ENCODE peak calls at places on chromosomes 2 and 18, in four cellular contexts. One of them, this sample, is unnamed.

GRCh38 chr2:65367517-65367916 is 64.9 kb downstream of the SPRED2 start:
- DNase-seq in psoas muscle: no peak
- DNase-seq in transverse colon: peak; percentile 36
- DNase-seq in sigmoid colon: peak; percentile 72
- DNase-seq in this sample: no peak

GRCh38 chr2:218021536-218022071 is 18.8 kb upstream of the TNS1 start:
- DNase-seq in psoas muscle: peak; percentile 58
- DNase-seq in transverse colon: no peak
- DNase-seq in sigmoid colon: peak; percentile 69
- DNase-seq in this sample: no peak

GRCh38 chr2:188324067-188324466 is 32.4 kb downstream of the GULP1 start:
- DNase-seq in psoas muscle: no peak
- DNase-seq in transverse colon: no peak
- DNase-seq in sigmoid colon: no peak
- DNase-seq in this sample: no peak

GRCh38 chr2:55604027-55604565 is 13.3 kb downstream of the PPP4R3B start:
- DNase-seq in psoas muscle: no peak
- DNase-seq in transverse colon: no peak
- DNase-seq in sigmoid colon: no peak
- DNase-seq in this sample: no peak

GRCh38 chr2:141697035-141697434 is 433.8 kb downstream of the LRP1B start:
- DNase-seq in psoas muscle: no peak
- DNase-seq in transverse colon: no peak
- DNase-seq in sigmoid colon: no peak
- DNase-seq in this sample: no peak

GRCh38 chr18:22473366-22473765 is 55.7 kb upstream of the CTAGE1 start:
- DNase-seq in psoas muscle: no peak
- DNase-seq in transverse colon: no peak
- DNase-seq in sigmoid colon: no peak
- DNase-seq in this sample: no peak

GRCh38 chr2:233668605-233669260 is 3.0 kb upstream of the UGT1A9 start:
- DNase-seq in psoas muscle: no peak
- DNase-seq in transverse colon: no peak
- DNase-seq in sigmoid colon: no peak
- DNase-seq in this sample: no peak

GRCh38 chr2:204885747-204886146 is 340.5 kb downstream of the PARD3B start:
- DNase-seq in psoas muscle: no peak
- DNase-seq in transverse colon: no peak
- DNase-seq in sigmoid colon: no peak
- DNase-seq in this sample: no peak

GRCh38 chr2:155895016-155895415 is 437.5 kb downstream of the NR4A2 start:
- DNase-seq in psoas muscle: no peak
- DNase-seq in transverse colon: no peak
- DNase-seq in sigmoid colon: no peak
- DNase-seq in this sample: no peak

GRCh38 chr2:72915907-72916742 is 1.2 kb upstream of the EMX1 start:
- DNase-seq in psoas muscle: peak; percentile 51
- DNase-seq in transverse colon: peak; percentile 76
- DNase-seq in sigmoid colon: peak; percentile 66
- DNase-seq in this sample: peak; percentile 43

GRCh38 chr2:204771693-204772092 is 226.4 kb downstream of the PARD3B start:
- DNase-seq in psoas muscle: no peak
- DNase-seq in transverse colon: no peak
- DNase-seq in sigmoid colon: no peak
- DNase-seq in this sample: no peak

GRCh38 chr2:239621611-239622010 is 220.8 kb upstream of the HDAC4 start:
- DNase-seq in psoas muscle: no peak
- DNase-seq in transverse colon: no peak
- DNase-seq in sigmoid colon: no peak
- DNase-seq in this sample: no peak

GRCh38 chr2:145800201-145801091 is 1280.5 kb upstream of the ZEB2 start:
- DNase-seq in psoas muscle: no peak
- DNase-seq in transverse colon: no peak
- DNase-seq in sigmoid colon: no peak
- DNase-seq in this sample: no peak

DNA sequence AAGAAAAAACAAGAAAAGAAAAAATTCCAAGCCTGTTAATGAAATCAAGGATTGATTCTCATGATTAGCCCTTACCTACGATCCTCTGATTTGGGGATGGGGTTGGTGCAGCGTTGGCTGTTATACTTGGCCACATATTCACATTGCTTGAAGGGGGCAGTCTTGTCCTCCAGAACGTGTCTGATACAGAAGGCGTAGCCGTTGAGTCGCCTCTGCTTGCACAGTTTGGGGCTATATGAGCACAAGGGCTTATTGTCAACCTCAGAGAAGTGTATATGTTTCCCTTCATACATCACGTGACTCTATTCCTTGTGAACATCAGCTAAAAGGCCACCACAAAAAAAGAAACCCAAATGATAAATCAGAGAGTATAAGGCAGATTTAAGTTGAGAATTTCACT is 23.2 kb downstream of the INO80D start:
- DNase-seq in psoas muscle: no peak
- DNase-seq in transverse colon: no peak
- DNase-seq in sigmoid colon: no peak
- DNase-seq in this sample: no peak
- H3K4me1 ChIP-seq in psoas muscle: no peaks in the 10 kb centered on the region
- H3K4me1 ChIP-seq in transverse colon: no peaks in the 10 kb centered on the region
- H3K4me1 ChIP-seq in sigmoid colon: no peaks in the 10 kb centered on the region
- H3K4me1 ChIP-seq in this sample: no peaks in the 10 kb centered on the region

DNA sequence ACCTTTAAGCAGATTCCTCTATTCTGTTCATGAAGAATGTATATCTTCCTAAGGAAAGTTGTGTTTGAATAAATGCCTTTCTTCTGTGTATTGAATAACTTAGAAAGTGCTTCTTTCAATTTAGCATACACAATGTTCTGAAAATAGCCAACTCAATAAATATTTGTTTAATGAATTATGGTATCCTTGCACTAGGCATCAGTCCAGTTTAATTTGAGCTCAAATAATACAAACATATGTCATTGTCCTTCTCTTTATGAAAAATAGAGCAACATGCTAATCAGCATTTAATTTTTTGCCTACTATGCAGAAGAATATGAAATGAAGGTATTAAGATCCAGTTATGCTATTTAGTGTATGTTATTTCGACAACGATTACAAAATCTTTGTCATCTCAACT is 68.2 kb downstream of the NRXN1 start:
- DNase-seq in psoas muscle: no peak
- DNase-seq in transverse colon: no peak
- DNase-seq in sigmoid colon: no peak
- DNase-seq in this sample: no peak
- H3K4me3 ChIP-seq in psoas muscle: no peak overlapping the region
- H3K4me3 ChIP-seq in transverse colon: no peak overlapping the region
- H3K4me3 ChIP-seq in sigmoid colon: no peak overlapping the region
- H3K4me3 ChIP-seq in this sample: no peak overlapping the region

GRCh38 chr2:38747819-38748218 is 3.3 kb downstream of the SRSF7 start:
- DNase-seq in psoas muscle: no peak
- DNase-seq in transverse colon: no peak
- DNase-seq in sigmoid colon: no peak
- DNase-seq in this sample: no peak

GRCh38 chr2:38748857-38749804 is 2.0 kb downstream of the SRSF7 start:
- DNase-seq in psoas muscle: no peak
- DNase-seq in transverse colon: no peak
- DNase-seq in sigmoid colon: no peak
- DNase-seq in this sample: no peak

GRCh38 chr2:38750011-38750792 is 959 bp downstream of the SRSF7 start:
- DNase-seq in psoas muscle: peak; percentile 59
- DNase-seq in transverse colon: peak; percentile 72
- DNase-seq in sigmoid colon: peak; percentile 81
- DNase-seq in this sample: peak; percentile 30

GRCh38 chr2:38747007-38747424 is 4.1 kb downstream of the SRSF7 start:
- DNase-seq in psoas muscle: no peak
- DNase-seq in transverse colon: no peak
- DNase-seq in sigmoid colon: no peak
- DNase-seq in this sample: no peak

GRCh38 chr2:38748391-38748790 is 2.8 kb downstream of the SRSF7 start:
- DNase-seq in psoas muscle: no peak
- DNase-seq in transverse colon: no peak
- DNase-seq in sigmoid colon: no peak
- DNase-seq in this sample: no peak
- H3K4me1 ChIP-seq in psoas muscle: peaks cover 44% of the 10 kb centered on the region
- H3K4me1 ChIP-seq in transverse colon: peaks cover 48% of the 10 kb centered on the region
- H3K4me1 ChIP-seq in sigmoid colon: no peaks in the 10 kb centered on the region
- H3K4me1 ChIP-seq in this sample: peaks cover 75% of the 10 kb centered on the region

GRCh38 chr2:79511320-79511951 is 1.4 kb upstream of the CTNNA2 start:
- DNase-seq in psoas muscle: no peak
- DNase-seq in transverse colon: peak; percentile 35
- DNase-seq in sigmoid colon: no peak
- DNase-seq in this sample: no peak

GRCh38 chr2:79512442-79513401 is at the start of gene CTNNA2:
- DNase-seq in psoas muscle: peak; percentile 32
- DNase-seq in transverse colon: peak; percentile 16
- DNase-seq in sigmoid colon: no peak
- DNase-seq in this sample: peak; percentile 10
- H3K4me3 ChIP-seq in psoas muscle: peak within 1 kb of the TSS; percentile 44
- H3K4me3 ChIP-seq in transverse colon: peak within 1 kb of the TSS; percentile 39
- H3K4me3 ChIP-seq in sigmoid colon: no peak within 1 kb of the TSS
- H3K4me3 ChIP-seq in this sample: no peak within 1 kb of the TSS

GRCh38 chr2:6222296-6222695 is 530.1 kb downstream of the SOX11 start:
- DNase-seq in psoas muscle: no peak
- DNase-seq in transverse colon: no peak
- DNase-seq in sigmoid colon: no peak
- DNase-seq in this sample: no peak
- H3K4me1 ChIP-seq in psoas muscle: no peaks in the 10 kb centered on the region
- H3K4me1 ChIP-seq in transverse colon: no peaks in the 10 kb centered on the region
- H3K4me1 ChIP-seq in sigmoid colon: no peaks in the 10 kb centered on the region
- H3K4me1 ChIP-seq in this sample: no peaks in the 10 kb centered on the region

GRCh38 chr2:85889648-85890281 is 975 bp upstream of the ST3GAL5 start:
- DNase-seq in psoas muscle: peak; percentile 47
- DNase-seq in transverse colon: peak; percentile 19
- DNase-seq in sigmoid colon: no peak
- DNase-seq in this sample: no peak

GRCh38 chr2:85890522-85891176 is 1.9 kb upstream of the ST3GAL5 start:
- DNase-seq in psoas muscle: no peak
- DNase-seq in transverse colon: no peak
- DNase-seq in sigmoid colon: no peak
- DNase-seq in this sample: no peak

GRCh38 chr2:85892216-85892944 is 3.6 kb upstream of the ST3GAL5 start:
- DNase-seq in psoas muscle: no peak
- DNase-seq in transverse colon: no peak
- DNase-seq in sigmoid colon: no peak
- DNase-seq in this sample: no peak

GRCh38 chr2:85888745-85889647 is at the start of gene ST3GAL5:
- DNase-seq in psoas muscle: peak; percentile 92
- DNase-seq in transverse colon: peak; percentile 91
- DNase-seq in sigmoid colon: peak; percentile 94
- DNase-seq in this sample: peak; percentile 93

GRCh38 chr2:85893428-85894258 is 4.9 kb upstream of the ST3GAL5 start:
- DNase-seq in psoas muscle: no peak
- DNase-seq in transverse colon: no peak
- DNase-seq in sigmoid colon: no peak
- DNase-seq in this sample: no peak
- H3K4me3 ChIP-seq in psoas muscle: no peak overlapping the region
- H3K4me3 ChIP-seq in transverse colon: no peak overlapping the region
- H3K4me3 ChIP-seq in sigmoid colon: no peak overlapping the region
- H3K4me3 ChIP-seq in this sample: no peak overlapping the region

GRCh38 chr2:231604685-231605606 is 12.3 kb downstream of the TEX44 start:
- DNase-seq in psoas muscle: peak; percentile 100
- DNase-seq in transverse colon: peak; percentile 100
- DNase-seq in sigmoid colon: peak; percentile 100
- DNase-seq in this sample: peak; percentile 97
- H3K4me1 ChIP-seq in psoas muscle: peaks cover 25% of the 10 kb centered on the region
- H3K4me1 ChIP-seq in transverse colon: peaks cover 25% of the 10 kb centered on the region
- H3K4me1 ChIP-seq in sigmoid colon: peaks cover 2% of the 10 kb centered on the region
- H3K4me1 ChIP-seq in this sample: peaks cover 15% of the 10 kb centered on the region

GRCh38 chr2:129765326-129766158 is 213.9 kb upstream of the RAB6C start:
- DNase-seq in psoas muscle: no peak
- DNase-seq in transverse colon: no peak
- DNase-seq in sigmoid colon: no peak
- DNase-seq in this sample: no peak

GRCh38 chr2:129767346-129767745 is 212.1 kb upstream of the RAB6C start:
- DNase-seq in psoas muscle: no peak
- DNase-seq in transverse colon: no peak
- DNase-seq in sigmoid colon: no peak
- DNase-seq in this sample: no peak

GRCh38 chr2:129764376-129765325 is 214.8 kb upstream of the RAB6C start:
- DNase-seq in psoas muscle: no peak
- DNase-seq in transverse colon: no peak
- DNase-seq in sigmoid colon: no peak
- DNase-seq in this sample: no peak

GRCh38 chr2:129766594-129766993 is 212.9 kb upstream of the RAB6C start:
- DNase-seq in psoas muscle: no peak
- DNase-seq in transverse colon: no peak
- DNase-seq in sigmoid colon: no peak
- DNase-seq in this sample: no peak

DNA sequence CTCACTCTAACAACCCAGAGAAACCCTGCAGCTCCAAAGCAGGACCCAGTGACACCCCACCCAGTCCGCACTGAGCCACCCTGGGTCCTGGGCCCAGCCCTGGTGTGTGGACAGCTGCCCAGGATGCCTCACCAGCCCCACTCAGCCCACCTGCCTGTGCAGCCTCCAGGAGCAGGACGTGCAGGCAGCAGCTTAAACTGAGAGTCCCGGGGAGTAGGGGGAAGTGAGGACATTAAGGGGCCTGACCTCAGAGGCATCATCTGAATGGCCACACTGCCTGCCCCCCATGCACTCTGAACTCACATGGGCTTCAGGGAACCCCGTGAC is 213.3 kb upstream of the RAB6C start:
- DNase-seq in psoas muscle: no peak
- DNase-seq in transverse colon: no peak
- DNase-seq in sigmoid colon: no peak
- DNase-seq in this sample: no peak
- H3K4me3 ChIP-seq in psoas muscle: no peak overlapping the region
- H3K4me3 ChIP-seq in transverse colon: no peak overlapping the region
- H3K4me3 ChIP-seq in sigmoid colon: no peak overlapping the region
- H3K4me3 ChIP-seq in this sample: no peak overlapping the region

This sample was measured in CD4-positive, CD25-positive, alpha-beta regulatory T cell.